ENCODE peak calls at places on chromosome 19, in four cellular contexts. One of them, this sample, is unnamed.

GRCh38 chr19:49889687-49890348 is 6.9 kb downstream of the IL4I1 start:
- DNase-seq in hepatocyte: peak; percentile 78
- DNase-seq in fibroblast of lung: peak; percentile 67
- DNase-seq in endothelial cell of umbilical vein: peak; percentile 79
- DNase-seq in this sample: peak; percentile 82

GRCh38 chr19:20078696-20079095 is 896 bp downstream of the ZNF90 start:
- DNase-seq in hepatocyte: peak; percentile 53
- DNase-seq in fibroblast of lung: peak; percentile 31
- DNase-seq in endothelial cell of umbilical vein: no peak
- DNase-seq in this sample: peak; percentile 64

GRCh38 chr19:1719519-1719918 is 33.8 kb upstream of the ONECUT3 start:
- DNase-seq in hepatocyte: no peak
- DNase-seq in fibroblast of lung: no peak
- DNase-seq in endothelial cell of umbilical vein: no peak
- DNase-seq in this sample: no peak

GRCh38 chr19:19485161-19485997 is 30.0 kb downstream of the TSSK6 start:
- DNase-seq in hepatocyte: no peak
- DNase-seq in fibroblast of lung: peak; percentile 65
- DNase-seq in endothelial cell of umbilical vein: no peak
- DNase-seq in this sample: peak; percentile 56

GRCh38 chr19:39843919-39844793 is 2.0 kb downstream of the FBL start:
- DNase-seq in hepatocyte: peak; percentile 65
- DNase-seq in fibroblast of lung: peak; percentile 32
- DNase-seq in endothelial cell of umbilical vein: peak; percentile 61
- DNase-seq in this sample: peak; percentile 70

GRCh38 chr19:6263306-6264076 is 16.3 kb downstream of the MLLT1 start:
- DNase-seq in hepatocyte: no peak
- DNase-seq in fibroblast of lung: no peak
- DNase-seq in endothelial cell of umbilical vein: no peak
- DNase-seq in this sample: no peak

GRCh38 chr19:2555422-2556220 is 79.7 kb downstream of the GADD45B start:
- DNase-seq in hepatocyte: no peak
- DNase-seq in fibroblast of lung: no peak
- DNase-seq in endothelial cell of umbilical vein: peak; percentile 75
- DNase-seq in this sample: no peak

GRCh38 chr19:52398091-52398461 is 427 bp downstream of the ZNF528 start:
- DNase-seq in hepatocyte: peak; percentile 31
- DNase-seq in fibroblast of lung: peak; percentile 11
- DNase-seq in endothelial cell of umbilical vein: no peak
- DNase-seq in this sample: peak; percentile 59

GRCh38 chr19:27997069-27997468 is 1215.9 kb downstream of the UQCRFS1 start:
- DNase-seq in hepatocyte: no peak
- DNase-seq in fibroblast of lung: no peak
- DNase-seq in endothelial cell of umbilical vein: no peak
- DNase-seq in this sample: no peak

GRCh38 chr19:4386038-4386782 is 14.1 kb downstream of the SH3GL1 start:
- DNase-seq in hepatocyte: no peak
- DNase-seq in fibroblast of lung: no peak
- DNase-seq in endothelial cell of umbilical vein: no peak
- DNase-seq in this sample: peak; percentile 53

GRCh38 chr19:31304877-31305312 is 44.3 kb downstream of the TSHZ3 start:
- DNase-seq in hepatocyte: no peak
- DNase-seq in fibroblast of lung: no peak
- DNase-seq in endothelial cell of umbilical vein: no peak
- DNase-seq in this sample: no peak

GRCh38 chr19:33268162-33268991 is 34.0 kb downstream of the CEBPA start:
- DNase-seq in hepatocyte: no peak
- DNase-seq in fibroblast of lung: no peak
- DNase-seq in endothelial cell of umbilical vein: no peak
- DNase-seq in this sample: no peak

GRCh38 chr19:51448011-51448744 is 10.1 kb downstream of the SIGLEC8 start:
- DNase-seq in hepatocyte: no peak
- DNase-seq in fibroblast of lung: no peak
- DNase-seq in endothelial cell of umbilical vein: no peak
- DNase-seq in this sample: no peak

GRCh38 chr19:6062274-6062673 is 48.0 kb downstream of the RFX2 start:
- DNase-seq in hepatocyte: no peak
- DNase-seq in fibroblast of lung: peak; percentile 58
- DNase-seq in endothelial cell of umbilical vein: peak; percentile 99
- DNase-seq in this sample: peak; percentile 45

GRCh38 chr19:19474950-19475781 is 40.2 kb downstream of the TSSK6 start:
- DNase-seq in hepatocyte: no peak
- DNase-seq in fibroblast of lung: no peak
- DNase-seq in endothelial cell of umbilical vein: no peak
- DNase-seq in this sample: no peak

GRCh38 chr19:52748336-52748950 is 13.6 kb upstream of the ZNF611 start:
- DNase-seq in hepatocyte: peak; percentile 74
- DNase-seq in fibroblast of lung: peak; percentile 39
- DNase-seq in endothelial cell of umbilical vein: peak; percentile 42
- DNase-seq in this sample: peak; percentile 69

GRCh38 chr19:5153601-5154128 is 184.8 kb downstream of the KDM4B start:
- DNase-seq in hepatocyte: no peak
- DNase-seq in fibroblast of lung: no peak
- DNase-seq in endothelial cell of umbilical vein: no peak
- DNase-seq in this sample: no peak

GRCh38 chr19:42989851-42990250 is 36.4 kb downstream of the PSG11 start:
- DNase-seq in hepatocyte: no peak
- DNase-seq in fibroblast of lung: peak; percentile 19
- DNase-seq in endothelial cell of umbilical vein: no peak
- DNase-seq in this sample: no peak

GRCh38 chr19:5137571-5138124 is 168.7 kb downstream of the KDM4B start:
- DNase-seq in hepatocyte: no peak
- DNase-seq in fibroblast of lung: no peak
- DNase-seq in endothelial cell of umbilical vein: no peak
- DNase-seq in this sample: no peak

GRCh38 chr19:29665826-29666633 is 769 bp downstream of the PLEKHF1 start:
- DNase-seq in hepatocyte: peak; percentile 39
- DNase-seq in fibroblast of lung: peak; percentile 66
- DNase-seq in endothelial cell of umbilical vein: no peak
- DNase-seq in this sample: peak; percentile 84

GRCh38 chr19:31100945-31101344 is 248.3 kb downstream of the TSHZ3 start:
- DNase-seq in hepatocyte: peak; percentile 16
- DNase-seq in fibroblast of lung: no peak
- DNase-seq in endothelial cell of umbilical vein: no peak
- DNase-seq in this sample: no peak

GRCh38 chr19:4390017-4390861 is 10.1 kb downstream of the SH3GL1 start:
- DNase-seq in hepatocyte: peak; percentile 53
- DNase-seq in fibroblast of lung: peak; percentile 61
- DNase-seq in endothelial cell of umbilical vein: peak; percentile 85
- DNase-seq in this sample: peak; percentile 64

GRCh38 chr19:41131186-41131585 is 17.0 kb downstream of the CYP2F1 start:
- DNase-seq in hepatocyte: no peak
- DNase-seq in fibroblast of lung: no peak
- DNase-seq in endothelial cell of umbilical vein: no peak
- DNase-seq in this sample: no peak

GRCh38 chr19:23286477-23286876 is 36.3 kb upstream of the ZNF724 start:
- DNase-seq in hepatocyte: no peak
- DNase-seq in fibroblast of lung: no peak
- DNase-seq in endothelial cell of umbilical vein: no peak
- DNase-seq in this sample: no peak

GRCh38 chr19:35669974-35670373 is 3.7 kb downstream of the UPK1A start:
- DNase-seq in hepatocyte: no peak
- DNase-seq in fibroblast of lung: no peak
- DNase-seq in endothelial cell of umbilical vein: no peak
- DNase-seq in this sample: no peak

GRCh38 chr19:1755467-1756155 is 2.3 kb downstream of the ONECUT3 start:
- DNase-seq in hepatocyte: no peak
- DNase-seq in fibroblast of lung: no peak
- DNase-seq in endothelial cell of umbilical vein: no peak
- DNase-seq in this sample: no peak

GRCh38 chr19:32200312-32201038 is 144.9 kb upstream of the ZNF507 start:
- DNase-seq in hepatocyte: no peak
- DNase-seq in fibroblast of lung: no peak
- DNase-seq in endothelial cell of umbilical vein: no peak
- DNase-seq in this sample: no peak

GRCh38 chr19:36213793-36214387 is 575 bp downstream of the ZNF565 start:
- DNase-seq in hepatocyte: peak; percentile 6
- DNase-seq in fibroblast of lung: peak; percentile 64
- DNase-seq in endothelial cell of umbilical vein: no peak
- DNase-seq in this sample: peak; percentile 64

GRCh38 chr19:5903054-5903501 is 512 bp downstream of the NDUFA11 start:
- DNase-seq in hepatocyte: peak; percentile 58
- DNase-seq in fibroblast of lung: peak; percentile 59
- DNase-seq in endothelial cell of umbilical vein: no peak
- DNase-seq in this sample: peak; percentile 84

GRCh38 chr19:41707502-41707812 is 969 bp upstream of the CEACAM5 start:
- DNase-seq in hepatocyte: no peak
- DNase-seq in fibroblast of lung: no peak
- DNase-seq in endothelial cell of umbilical vein: no peak
- DNase-seq in this sample: no peak

GRCh38 chr19:13437919-13438618 is 68.2 kb downstream of the CACNA1A start:
- DNase-seq in hepatocyte: no peak
- DNase-seq in fibroblast of lung: no peak
- DNase-seq in endothelial cell of umbilical vein: no peak
- DNase-seq in this sample: no peak
- H3K4me2 ChIP-seq in hepatocyte: no peak overlapping the region
- H3K4me2 ChIP-seq in fibroblast of lung: no peak overlapping the region
- H3K4me2 ChIP-seq in endothelial cell of umbilical vein: no peak overlapping the region
- H3K4me2 ChIP-seq in this sample: no peak overlapping the region

GRCh38 chr19:38715540-38715939 is 28.7 kb downstream of the CAPN12 start:
- DNase-seq in hepatocyte: no peak
- DNase-seq in fibroblast of lung: no peak
- DNase-seq in endothelial cell of umbilical vein: no peak
- DNase-seq in this sample: no peak

GRCh38 chr19:38717051-38717450 is 27.2 kb downstream of the CAPN12 start:
- DNase-seq in hepatocyte: no peak
- DNase-seq in fibroblast of lung: no peak
- DNase-seq in endothelial cell of umbilical vein: no peak
- DNase-seq in this sample: no peak

GRCh38 chr19:38718747-38719543 is 25.3 kb downstream of the CAPN12 start:
- DNase-seq in hepatocyte: no peak
- DNase-seq in fibroblast of lung: peak; percentile 76
- DNase-seq in endothelial cell of umbilical vein: no peak
- DNase-seq in this sample: peak; percentile 40

GRCh38 chr19:38719761-38720558 is 24.3 kb downstream of the CAPN12 start:
- DNase-seq in hepatocyte: no peak
- DNase-seq in fibroblast of lung: peak; percentile 72
- DNase-seq in endothelial cell of umbilical vein: no peak
- DNase-seq in this sample: no peak

DNA sequence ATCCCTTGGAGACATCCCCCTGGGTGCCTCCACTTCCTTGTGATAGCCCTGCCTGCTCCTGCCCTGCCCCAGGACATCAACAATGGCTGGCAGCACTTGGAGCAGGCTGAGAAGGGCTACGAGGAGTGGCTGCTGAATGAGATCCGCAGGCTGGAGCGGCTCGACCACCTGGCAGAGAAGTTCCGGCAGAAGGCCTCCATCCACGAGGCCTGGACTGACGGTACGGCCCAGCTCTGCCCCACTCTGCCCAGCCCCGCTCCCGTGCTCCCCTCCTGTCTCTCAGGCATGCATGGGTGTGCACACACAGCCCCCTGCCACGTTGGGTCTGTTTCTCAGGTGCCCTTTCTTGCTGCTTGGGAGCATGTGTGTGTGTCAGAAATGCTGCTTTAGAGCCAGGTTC is 26.4 kb downstream of the CAPN12 start:
- DNase-seq in hepatocyte: no peak
- DNase-seq in fibroblast of lung: no peak
- DNase-seq in endothelial cell of umbilical vein: no peak
- DNase-seq in this sample: no peak
- H3K36me3 ChIP-seq in hepatocyte: peaks cover 4% of the 10 kb centered on the region
- H3K36me3 ChIP-seq in fibroblast of lung: peaks cover 56% of the 10 kb centered on the region
- H3K36me3 ChIP-seq in endothelial cell of umbilical vein: peaks cover 18% of the 10 kb centered on the region
- H3K36me3 ChIP-seq in this sample: peaks cover 52% of the 10 kb centered on the region

DNA sequence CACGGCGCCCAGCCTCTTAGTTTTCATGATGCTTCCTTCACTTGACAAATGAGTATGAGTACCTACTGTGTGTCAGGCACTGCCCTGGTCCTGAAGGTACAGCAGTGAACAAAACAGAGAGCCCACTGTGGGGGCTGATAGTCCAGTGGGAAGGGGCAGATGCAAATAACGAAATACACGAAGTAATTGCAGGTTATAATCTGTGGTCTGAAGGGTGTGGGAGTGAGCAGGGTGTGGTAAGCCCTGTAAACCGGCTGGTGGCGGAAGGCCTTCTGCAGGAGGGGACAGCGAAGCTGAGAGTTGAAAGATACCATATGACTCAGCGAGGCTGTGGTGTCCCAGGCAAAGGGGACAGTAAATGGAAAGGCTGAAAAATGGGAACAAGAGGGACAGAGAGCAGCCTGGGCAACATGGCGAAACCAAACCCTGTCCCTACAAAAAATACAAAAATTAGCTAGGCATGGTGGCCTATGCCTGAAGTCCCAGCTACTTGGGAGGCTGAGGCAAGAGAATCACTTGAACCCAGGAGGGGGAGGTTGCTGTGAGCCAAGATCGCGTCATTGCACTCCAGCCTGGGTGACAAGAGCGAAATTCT is 60.5 kb downstream of the MAP4K1 start:
- DNase-seq in hepatocyte: no peak
- DNase-seq in fibroblast of lung: no peak
- DNase-seq in endothelial cell of umbilical vein: no peak
- DNase-seq in this sample: no peak
- H3K4me2 ChIP-seq in hepatocyte: no peak overlapping the region
- H3K4me2 ChIP-seq in fibroblast of lung: no peak overlapping the region
- H3K4me2 ChIP-seq in endothelial cell of umbilical vein: no peak overlapping the region
- H3K4me2 ChIP-seq in this sample: no peak overlapping the region

DNA sequence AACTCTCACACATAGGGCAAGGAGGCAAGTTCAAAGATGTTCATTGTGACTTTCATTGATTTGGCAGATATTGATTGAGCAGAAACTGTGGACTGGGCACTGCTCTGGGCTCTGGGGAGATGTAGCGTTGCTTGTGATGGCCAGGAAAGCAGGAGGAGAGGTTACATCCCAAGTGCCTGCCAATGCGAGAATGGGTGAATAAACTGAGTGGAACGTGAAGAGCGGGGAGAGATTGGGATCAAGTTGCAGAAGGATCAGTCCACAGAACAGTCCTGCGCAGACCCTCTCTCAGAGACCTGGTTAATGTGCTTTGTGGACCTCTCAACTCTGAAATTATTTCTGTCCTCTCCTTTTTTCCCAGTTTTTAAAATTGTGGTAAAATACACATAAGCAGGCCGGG is 124.0 kb upstream of the PEG3 start:
- DNase-seq in hepatocyte: no peak
- DNase-seq in fibroblast of lung: no peak
- DNase-seq in endothelial cell of umbilical vein: no peak
- DNase-seq in this sample: no peak
- H3K36me3 ChIP-seq in hepatocyte: no peaks in the 10 kb centered on the region
- H3K36me3 ChIP-seq in fibroblast of lung: no peaks in the 10 kb centered on the region
- H3K36me3 ChIP-seq in endothelial cell of umbilical vein: no peaks in the 10 kb centered on the region
- H3K36me3 ChIP-seq in this sample: no peaks in the 10 kb centered on the region

This sample was measured in GM23248.